ENCODE peak calls at places on chromosomes 1 and 21, in ten cellular contexts. U, P, A, M, X, K, N, S, H and D are unnamed samples.

GRCh38 chr1:211738709-211739301 is 63.4 kb upstream of the NEK2 start:
- DNase-seq in U (no peak), P (no peak), A (peak), M (no peak), X (no peak), K (no peak), N (no peak), S (no peak), H (no peak), D (no peak)

GRCh38 chr1:150813028-150813707 is 5.1 kb upstream of the CTSK start:
- DNase-seq in U (no peak), P (peak), A (peak), M (peak), X (peak), K (peak), N (no peak), S (peak), H (peak), D (peak)

GRCh38 chr1:116330342-116330652 is 42.7 kb upstream of the ATP1A1 start:
- DNase-seq in U (no peak), P (no peak), A (no peak), M (no peak), X (no peak), K (no peak), N (no peak), S (no peak), H (no peak), D (no peak)

GRCh38 chr1:67213164-67213563 is 46.9 kb downstream of the IL23R start:
- DNase-seq in U (no peak), P (no peak), A (no peak), M (peak), X (no peak), K (peak), N (no peak), S (no peak), H (no peak), D (peak)

GRCh38 chr1:40848530-40849189 is 13.5 kb downstream of the CITED4 start:
- DNase-seq in U (no peak), P (peak), A (peak), M (peak), X (peak), K (peak), N (no peak), S (peak), H (no peak), D (peak)

GRCh38 chr1:197902454-197903195 is at the start of gene C1orf53:
- DNase-seq in U (peak), P (peak), A (peak), M (peak), X (peak), K (peak), N (peak), S (peak), H (peak), D (peak)

GRCh38 chr1:5254975-5255374 is 600.6 kb downstream of the AJAP1 start:
- DNase-seq in U (no peak), P (no peak), A (no peak), M (no peak), X (no peak), K (no peak), N (no peak), S (no peak), H (no peak), D (no peak)

GRCh38 chr1:172609528-172609927 is 49.4 kb upstream of the FASLG start:
- DNase-seq in U (no peak), P (no peak), A (no peak), M (peak), X (no peak), K (peak), N (no peak), S (no peak), H (no peak), D (peak)

GRCh38 chr21:34284613-34285160 is 79.1 kb upstream of the KCNE2 start:
- DNase-seq in U (no peak), P (no peak), A (no peak), M (no peak), X (no peak), K (no peak), N (no peak), S (no peak), H (no peak), D (no peak)

GRCh38 chr1:152707860-152708259 is at the start of gene LCE4A:
- DNase-seq in U (no peak), P (no peak), A (no peak), M (no peak), X (no peak), K (no peak), N (no peak), S (no peak), H (no peak), D (no peak)

GRCh38 chr1:49036700-49037099 is 260.0 kb upstream of the BEND5 start:
- DNase-seq in U (no peak), P (no peak), A (no peak), M (no peak), X (no peak), K (no peak), N (no peak), S (no peak), H (no peak), D (no peak)
- TF ChIP-seq CTCF in U (no peak), P (no peak), A (no peak), M (no peak), X (no peak), K (no peak), N (no peak), S (no peak), H (no peak), D (no peak)

DNA sequence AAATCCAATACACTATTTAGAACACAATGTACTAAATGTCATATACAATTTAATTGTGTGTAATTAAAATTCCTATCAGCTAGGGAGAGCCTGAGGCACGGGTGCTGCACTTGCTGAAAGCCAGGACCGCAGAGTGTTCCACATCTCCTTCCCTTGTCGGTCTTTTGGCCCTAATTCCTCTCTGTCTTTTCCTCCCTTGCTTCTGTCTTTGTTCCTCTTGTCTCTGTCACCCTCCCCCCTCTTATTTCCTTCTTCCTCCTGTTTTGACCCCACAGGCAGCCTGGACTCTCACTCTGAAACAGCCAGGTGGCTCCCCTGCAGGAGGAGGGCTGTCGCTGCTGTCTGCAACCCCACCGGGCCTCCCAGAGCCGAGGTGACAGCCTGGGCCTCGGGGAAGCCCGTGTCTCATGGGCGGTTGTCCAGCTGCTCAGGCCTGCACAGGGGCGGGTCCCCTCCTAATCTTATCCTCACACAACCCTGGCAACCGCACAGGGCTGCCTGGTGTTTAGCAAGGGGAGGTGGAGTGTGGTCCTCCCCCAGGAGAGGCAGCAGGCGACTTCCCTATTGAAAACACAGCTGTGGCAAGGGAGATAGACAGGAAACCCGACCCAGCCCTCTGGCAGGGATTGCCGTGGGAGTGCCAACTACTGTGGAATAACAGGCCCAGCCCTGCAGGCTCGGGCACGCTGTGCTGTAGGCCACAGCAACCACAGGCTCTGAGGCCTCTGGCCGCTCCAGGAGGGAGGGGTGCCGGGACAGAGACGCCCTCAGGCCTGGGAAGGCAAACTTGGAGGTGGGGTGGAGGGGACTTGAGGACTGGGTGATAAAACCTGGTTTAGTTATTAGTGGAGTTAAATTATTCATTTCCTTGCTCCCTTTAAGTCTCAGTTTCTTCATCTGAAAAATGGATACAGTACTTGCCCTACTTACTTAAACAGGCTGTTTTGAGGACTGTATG is 68.8 kb upstream of the WDR26 start:
- DNase-seq in U (no peak), P (peak), A (peak), M (peak), X (peak), K (peak), N (peak), S (peak), H (peak), D (peak)
- TF ChIP-seq CTCF in U (no peak), P (no peak), A (no peak), M (no peak), X (peak), K (peak), N (peak), S (peak), H (no peak), D (peak)

GRCh38 chr1:10751160-10751559 is 45.3 kb downstream of the CASZ1 start:
- DNase-seq in U (no peak), P (no peak), A (no peak), M (no peak), X (no peak), K (no peak), N (no peak), S (no peak), H (no peak), D (no peak)

GRCh38 chr1:10751561-10752085 is 44.8 kb downstream of the CASZ1 start:
- DNase-seq in U (no peak), P (no peak), A (no peak), M (no peak), X (no peak), K (no peak), N (no peak), S (no peak), H (no peak), D (no peak)

GRCh38 chr1:10754571-10755329 is 41.7 kb downstream of the CASZ1 start:
- DNase-seq in U (no peak), P (no peak), A (no peak), M (no peak), X (no peak), K (no peak), N (no peak), S (no peak), H (no peak), D (no peak)

GRCh38 chr1:10755977-10756521 is 40.4 kb downstream of the CASZ1 start:
- DNase-seq in U (peak), P (no peak), A (peak), M (peak), X (peak), K (peak), N (no peak), S (peak), H (peak), D (peak)

DNA sequence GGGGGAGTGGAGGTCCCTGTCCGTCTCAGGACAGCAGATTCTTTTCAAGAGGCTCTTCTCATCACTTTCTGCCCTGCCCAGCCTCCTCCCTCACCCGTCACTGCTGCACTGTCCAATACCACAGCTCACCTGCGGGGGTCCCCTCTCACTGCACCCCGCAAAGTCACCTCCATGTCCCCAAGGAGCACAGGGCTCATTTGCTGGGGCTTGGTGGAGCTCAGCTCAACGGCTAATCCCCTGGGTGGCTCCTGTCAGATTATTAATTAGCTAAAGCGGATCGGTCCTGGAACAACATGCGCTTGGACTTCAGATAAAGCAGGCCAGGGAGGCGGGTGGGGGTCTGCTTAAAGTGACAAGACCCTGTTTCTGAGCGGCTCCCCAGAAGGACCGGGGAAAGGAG is 43.2 kb downstream of the CASZ1 start:
- DNase-seq in U (no peak), P (no peak), A (no peak), M (no peak), X (no peak), K (no peak), N (no peak), S (no peak), H (no peak), D (no peak)
- TF ChIP-seq CTCF in U (no peak), P (no peak), A (no peak), M (no peak), X (no peak), K (no peak), N (no peak), S (peak), H (no peak), D (no peak)

DNA sequence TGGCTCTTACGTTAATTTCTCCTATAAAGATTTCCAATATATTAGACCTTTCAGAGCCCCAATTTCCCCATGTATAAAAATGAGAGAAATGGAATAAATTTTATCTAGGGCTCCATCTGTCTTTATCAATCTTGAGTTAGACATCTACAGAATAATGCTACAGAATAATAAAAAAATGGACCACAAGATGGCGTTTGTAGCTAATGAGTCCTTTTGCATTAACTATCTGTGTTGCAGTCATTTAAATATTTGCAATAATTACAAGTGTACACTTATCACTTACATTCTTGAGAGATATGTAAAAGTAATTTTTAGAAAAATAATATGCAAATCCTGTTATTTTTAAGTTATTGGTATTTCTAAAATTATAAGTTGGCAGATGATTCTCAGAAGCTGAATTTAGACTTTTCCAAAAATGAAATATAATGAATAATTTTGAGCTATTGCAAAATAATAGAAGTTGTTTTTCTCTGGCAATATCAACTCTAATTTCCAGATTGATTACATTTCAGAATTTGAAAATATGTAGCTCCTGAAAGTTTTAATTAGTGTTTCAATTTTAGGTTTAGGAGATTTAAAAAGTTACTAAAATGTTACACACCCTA is 87.7 kb downstream of the SNX7 start:
- DNase-seq in U (no peak), P (no peak), A (no peak), M (peak), X (no peak), K (peak), N (no peak), S (no peak), H (no peak), D (peak)
- TF ChIP-seq CTCF in U (peak), P (no peak), A (peak), M (peak), X (peak), K (peak), N (peak), S (peak), H (no peak), D (peak)

GRCh38 chr1:246214708-246215504 is 292.2 kb downstream of the SMYD3 start:
- DNase-seq in U (no peak), P (no peak), A (peak), M (no peak), X (no peak), K (peak), N (peak), S (no peak), H (peak), D (peak)
- TF ChIP-seq CTCF in U (no peak), P (no peak), A (no peak), M (no peak), X (no peak), K (no peak), N (no peak), S (no peak), H (no peak), D (no peak)

GRCh38 chr1:158024737-158025136 is 31.3 kb downstream of the KIRREL1 start:
- DNase-seq in U (no peak), P (no peak), A (no peak), M (no peak), X (peak), K (no peak), N (no peak), S (no peak), H (peak), D (no peak)
- TF ChIP-seq CTCF in U (no peak), P (no peak), A (no peak), M (no peak), X (no peak), K (no peak), N (no peak), S (no peak), H (no peak), D (no peak)